ENCODE peak calls at places on chromosomes 6 and 20, in ten cellular contexts. N, R, P, W, M, F, C, I, Q and E are unnamed samples. For H3K27me3, the result is how much of the 10 kb centered on the place peaks cover.

GRCh38 chr6:106084106-106084963 is 1.8 kb upstream of the PRDM1 start:
- DNase-seq in F (peak), P (peak), Q (peak), C (peak), R (no peak), I (no peak), M (no peak), N (peak), W (peak), E (no peak)

GRCh38 chr6:149084026-149084425 is 233.5 kb upstream of the TAB2 start:
- DNase-seq in Q (no peak), C (no peak), M (no peak), P (no peak), R (no peak), N (no peak), I (no peak), W (no peak), F (no peak), E (no peak)

GRCh38 chr20:41003143-41003932 is 25.3 kb upstream of the TOP1 start:
- DNase-seq in C (peak), Q (no peak), R (peak), M (peak), P (peak), W (peak), N (peak), I (peak), F (peak), E (peak)

GRCh38 chr6:166747644-166748595 is 120.9 kb upstream of the RPS6KA2 start:
- DNase-seq in M (no peak), I (no peak), R (no peak), W (no peak), Q (no peak), C (peak), P (no peak), N (no peak), F (no peak), E (no peak)

GRCh38 chr6:33619166-33619565 is 2.0 kb upstream of the ITPR3 start:
- DNase-seq in P (no peak), W (no peak), N (no peak), F (no peak), I (no peak), Q (no peak), R (no peak), C (no peak), M (no peak), E (no peak)

GRCh38 chr6:12479885-12480284 is 189.7 kb downstream of the EDN1 start:
- DNase-seq in R (no peak), N (no peak), Q (no peak), C (no peak), F (peak), I (no peak), M (no peak), P (peak), W (no peak), E (no peak)

GRCh38 chr20:6920991-6921613 is 153.6 kb downstream of the BMP2 start:
- DNase-seq in R (no peak), P (no peak), N (no peak), I (no peak), W (no peak), M (no peak), F (peak), C (no peak), Q (no peak), E (no peak)

GRCh38 chr6:56581561-56581960 is 61.1 kb downstream of the DST start:
- DNase-seq in M (no peak), F (no peak), R (no peak), N (no peak), C (no peak), W (no peak), Q (no peak), P (peak), I (no peak), E (no peak)

GRCh38 chr20:21767739-21768223 is 62.3 kb downstream of the PAX1 start:
- DNase-seq in M (no peak), F (no peak), Q (no peak), W (no peak), P (no peak), I (no peak), C (peak), N (peak), R (no peak), E (no peak)

GRCh38 chr6:1380625-1381396 is 8.6 kb upstream of the FOXF2 start:
- DNase-seq in N (no peak), Q (no peak), P (no peak), R (no peak), C (no peak), W (no peak), I (no peak), M (no peak), F (no peak), E (no peak)

GRCh38 chr6:43695967-43696291 is 8.3 kb upstream of the MRPS18A start:
- DNase-seq in R (no peak), Q (no peak), C (no peak), N (no peak), F (no peak), M (no peak), I (no peak), W (no peak), P (peak), E (no peak)

GRCh38 chr6:43702522-43703440 is 15.2 kb upstream of the MRPS18A start:
- DNase-seq in R (no peak), C (peak), M (no peak), W (peak), P (peak), N (peak), F (peak), I (peak), Q (peak), E (no peak)

GRCh38 chr6:43702147-43702521 is 14.5 kb upstream of the MRPS18A start:
- DNase-seq in Q (no peak), C (no peak), N (no peak), P (no peak), M (no peak), R (no peak), I (no peak), F (no peak), W (no peak), E (no peak)

GRCh38 chr6:43698584-43699349 is 11.2 kb upstream of the MRPS18A start:
- DNase-seq in N (peak), M (no peak), W (peak), P (peak), C (no peak), F (peak), I (no peak), R (no peak), Q (peak), E (no peak)

DNA sequence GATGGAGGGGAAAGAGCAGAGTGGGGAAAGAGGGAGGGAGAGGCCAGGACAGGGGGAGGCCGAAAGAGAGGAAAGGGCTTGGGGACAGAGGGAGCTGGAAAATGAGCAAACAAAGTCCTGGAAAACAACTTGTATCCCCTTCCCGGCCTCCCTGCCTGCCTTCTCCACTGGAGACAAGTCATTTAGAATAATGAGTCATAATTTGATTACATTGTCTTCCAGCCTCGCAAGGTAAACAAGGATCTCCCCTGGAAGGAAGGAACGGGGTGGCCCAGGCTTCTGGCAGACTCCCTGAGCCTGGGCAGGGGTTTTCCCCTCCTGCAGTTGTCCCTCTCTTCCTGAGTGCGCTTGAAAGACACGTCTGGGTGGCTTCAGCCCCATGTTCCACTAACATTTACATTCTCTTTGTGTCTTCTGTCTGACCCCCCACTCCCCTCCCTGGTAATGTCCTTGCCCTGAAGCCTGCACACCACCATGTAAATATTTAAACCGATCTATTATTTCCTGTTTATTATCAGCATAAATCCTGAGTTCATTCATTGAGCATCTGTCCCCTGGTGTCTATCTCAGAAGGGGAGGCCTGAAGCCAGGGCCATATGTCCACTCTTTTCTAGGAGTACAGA is 12.1 kb upstream of the MRPS18A start:
- DNase-seq in N (peak), W (peak), I (no peak), C (no peak), R (no peak), P (peak), Q (no peak), F (peak), M (no peak), E (no peak)
- H3K27me3 ChIP-seq in N (under half), W (under half), I (under half), C (under half), R (under half), P (under half), Q (under half), F (under half), M (under half), E (under half)

DNA sequence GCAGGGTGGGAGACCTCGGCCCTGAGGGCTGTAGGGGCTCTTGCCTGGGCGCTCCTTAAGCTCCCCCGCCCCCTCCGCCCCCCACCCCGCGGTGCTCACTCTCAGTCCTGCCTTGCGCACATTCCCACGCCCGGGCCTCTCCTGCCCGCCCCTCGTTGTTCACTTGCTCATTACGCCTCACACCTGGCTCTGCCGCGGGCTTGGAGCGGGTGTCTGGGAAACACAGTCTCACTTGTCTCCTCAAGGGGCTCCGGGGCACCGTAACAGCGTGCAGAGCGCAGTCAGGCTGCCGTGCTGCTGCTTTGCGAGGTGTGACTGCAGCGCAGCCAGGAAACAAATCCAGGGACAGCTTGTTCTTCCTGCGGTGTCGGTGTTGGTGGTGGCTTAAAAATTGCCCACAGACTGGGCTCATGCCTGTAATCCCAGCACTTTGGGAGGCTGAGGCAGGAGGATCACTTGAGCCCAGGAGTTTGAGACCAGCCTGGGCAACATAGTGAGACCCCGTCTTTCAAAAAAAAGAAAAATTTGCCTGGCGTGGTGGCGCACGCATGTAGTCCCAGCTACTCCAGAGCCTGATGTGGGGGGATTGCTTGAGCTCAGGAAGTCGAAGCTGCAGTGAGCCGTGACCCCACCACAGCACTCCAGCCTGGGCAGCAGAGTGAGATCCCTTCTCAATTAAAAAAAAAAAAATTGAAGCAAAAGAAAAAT is 4.6 kb downstream of the NPBWR2 start:
- DNase-seq in N (peak), R (no peak), F (no peak), W (no peak), I (peak), C (peak), Q (no peak), P (no peak), M (no peak), E (no peak)
- H3K27me3 ChIP-seq in N (under half), R (under half), F (under half), W (under half), I (under half), C (under half), Q (under half), P (half or more), M (under half), E (under half)

DNA sequence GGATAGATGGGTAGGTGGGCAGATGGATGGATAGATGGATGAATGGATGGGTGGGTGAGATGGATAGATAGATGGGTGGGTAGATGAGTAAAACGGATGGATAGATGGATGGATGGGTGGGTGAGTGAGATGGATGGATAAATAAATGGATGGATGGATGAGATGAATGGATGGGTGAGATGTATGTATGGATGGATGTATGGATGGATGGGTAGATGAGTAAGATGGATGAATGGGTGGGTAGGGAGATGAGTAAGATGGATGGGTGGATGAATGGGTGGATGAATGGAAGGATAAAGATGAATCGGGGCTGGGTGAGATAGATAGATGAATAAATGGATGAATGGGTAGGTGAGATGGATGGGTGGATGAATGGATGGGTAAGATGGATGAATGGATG is 210.1 kb downstream of the TFAP2C start:
- DNase-seq in Q (no peak), N (no peak), C (no peak), R (no peak), I (no peak), M (no peak), W (no peak), P (no peak), F (no peak), E (no peak)
- H3K27me3 ChIP-seq in Q (under half), N (under half), C (under half), R (under half), I (under half), M (under half), W (under half), P (under half), F (under half), E (under half)

GRCh38 chr20:57507477-57507876 is 17.5 kb downstream of the CTCFL start:
- DNase-seq in C (no peak), Q (no peak), W (no peak), N (no peak), F (peak), I (no peak), M (no peak), P (no peak), R (no peak), E (no peak)

GRCh38 chr20:57504411-57504810 is 20.5 kb downstream of the CTCFL start:
- DNase-seq in F (no peak), W (no peak), P (no peak), M (no peak), C (no peak), I (no peak), Q (no peak), N (no peak), R (no peak), E (no peak)

GRCh38 chr20:57508381-57508780 is 16.6 kb downstream of the CTCFL start:
- DNase-seq in F (no peak), N (no peak), I (no peak), M (no peak), P (no peak), Q (no peak), C (no peak), R (no peak), W (no peak), E (no peak)

GRCh38 chr20:57508831-57509230 is 16.1 kb downstream of the CTCFL start:
- DNase-seq in Q (no peak), N (no peak), M (no peak), P (no peak), W (no peak), I (no peak), R (no peak), C (no peak), F (no peak), E (no peak)

DNA sequence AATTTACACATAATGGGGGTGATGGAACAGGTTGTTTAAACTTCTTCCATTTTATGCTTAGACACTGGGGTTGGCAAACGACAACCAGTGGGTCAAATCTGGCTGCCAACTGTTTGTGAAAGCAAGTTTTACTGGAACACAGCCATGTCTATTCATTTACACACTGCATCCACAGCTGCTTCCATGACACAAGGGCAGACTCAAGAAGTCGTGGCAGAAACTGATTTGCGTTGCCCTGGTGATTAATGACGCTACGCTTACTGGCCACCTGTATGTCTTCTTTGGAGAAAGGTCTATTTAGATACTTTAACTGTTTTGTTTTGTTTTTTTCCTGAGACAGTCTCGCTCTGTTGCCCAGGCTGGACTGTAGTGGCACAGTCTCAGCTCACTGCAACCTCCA is 18.9 kb downstream of the CTCFL start:
- DNase-seq in Q (no peak), N (no peak), W (no peak), F (no peak), M (no peak), P (no peak), R (no peak), I (no peak), C (no peak), E (no peak)
- H3K27me3 ChIP-seq in Q (under half), N (under half), W (under half), F (under half), M (under half), P (under half), R (under half), I (under half), C (under half), E (under half)

GRCh38 chr20:1003920-1004697 is 2.0 kb upstream of the RSPO4 start:
- DNase-seq in R (no peak), C (no peak), F (no peak), W (no peak), N (peak), M (no peak), Q (no peak), P (no peak), I (no peak), E (no peak)
- H3K27me3 ChIP-seq in R (under half), C (under half), F (under half), W (under half), N (under half), M (under half), Q (under half), P (under half), I (under half), E (under half)

GRCh38 chr20:44768256-44768655 is 22.6 kb downstream of the KCNK15 start:
- DNase-seq in W (no peak), F (no peak), C (no peak), R (no peak), N (no peak), M (no peak), P (no peak), Q (no peak), I (peak), E (no peak)

GRCh38 chr20:44762466-44763140 is 16.9 kb downstream of the KCNK15 start:
- DNase-seq in W (no peak), M (no peak), R (no peak), I (no peak), C (no peak), N (peak), P (no peak), Q (no peak), F (no peak), E (no peak)

GRCh38 chr20:44768854-44769480 is 23.3 kb downstream of the KCNK15 start:
- DNase-seq in P (no peak), R (no peak), W (no peak), I (no peak), N (no peak), C (no peak), Q (no peak), M (no peak), F (no peak), E (no peak)

GRCh38 chr20:44765091-44765490 is 19.4 kb downstream of the KCNK15 start:
- DNase-seq in P (no peak), R (no peak), W (no peak), Q (no peak), M (no peak), C (no peak), N (no peak), F (no peak), I (peak), E (no peak)

DNA sequence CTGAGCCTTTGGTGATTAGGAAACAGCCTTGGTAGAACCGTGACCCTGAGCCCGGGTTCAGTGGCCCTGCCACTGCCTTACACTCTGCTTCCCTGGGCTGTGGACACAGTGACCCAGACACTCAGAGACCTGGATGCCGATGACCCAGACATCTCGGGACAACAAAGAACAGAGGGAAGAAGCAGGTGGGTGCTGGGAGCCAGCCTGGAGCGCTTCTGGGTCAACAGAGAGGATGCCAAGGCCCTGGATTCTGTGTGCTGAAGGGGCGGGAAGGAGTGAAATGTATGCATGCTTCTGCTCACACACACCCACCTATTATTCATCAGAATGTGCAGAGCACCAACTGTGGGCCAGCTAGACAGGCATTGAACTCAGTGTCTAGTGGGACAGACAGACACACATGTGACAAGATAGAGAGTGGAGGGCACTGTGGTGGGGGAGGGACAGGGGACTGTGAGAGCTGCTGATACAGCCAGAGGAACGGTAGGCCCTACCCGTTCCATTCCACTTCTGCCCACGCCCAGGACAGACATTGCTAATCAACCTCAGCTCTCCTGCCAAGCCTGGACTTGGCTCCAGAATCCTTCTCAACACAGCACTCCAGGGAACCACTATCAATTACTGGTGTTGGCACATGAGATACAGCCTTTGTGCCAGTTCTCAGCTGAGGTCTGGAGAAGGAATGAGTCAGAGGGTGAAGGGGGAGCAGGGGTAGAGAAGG is 20.1 kb downstream of the KCNK15 start:
- DNase-seq in C (no peak), I (peak), Q (no peak), P (no peak), R (no peak), N (no peak), W (no peak), F (peak), M (no peak), E (no peak)
- H3K27me3 ChIP-seq in C (under half), I (under half), Q (under half), P (under half), R (under half), N (under half), W (under half), F (under half), M (under half), E (under half)

GRCh38 chr20:63015147-63015664 is 8.4 kb upstream of the BHLHE23 start:
- DNase-seq in P (no peak), F (no peak), R (no peak), Q (no peak), C (no peak), W (no peak), I (no peak), N (no peak), M (no peak), E (no peak)

GRCh38 chr20:63015665-63016361 is 9.0 kb upstream of the BHLHE23 start:
- DNase-seq in I (peak), C (no peak), R (no peak), M (no peak), P (no peak), Q (no peak), W (no peak), N (no peak), F (no peak), E (no peak)

GRCh38 chr20:63017826-63018411 is 11.2 kb upstream of the BHLHE23 start:
- DNase-seq in W (no peak), F (no peak), I (peak), C (no peak), R (no peak), P (no peak), Q (peak), N (no peak), M (no peak), E (no peak)

GRCh38 chr20:63017076-63017825 is 10.5 kb upstream of the BHLHE23 start:
- DNase-seq in R (no peak), C (peak), F (no peak), N (no peak), P (no peak), Q (peak), I (peak), M (no peak), W (no peak), E (no peak)

GRCh38 chr20:63016514-63017075 is 9.8 kb upstream of the BHLHE23 start:
- DNase-seq in P (no peak), Q (no peak), F (no peak), I (peak), N (no peak), M (no peak), C (no peak), R (no peak), W (no peak), E (no peak)
- H3K27me3 ChIP-seq in P (half or more), Q (under half), F (under half), I (half or more), N (under half), M (under half), C (under half), R (under half), W (under half), E (under half)